ENCODE peak calls at places on chromosomes 12 and 14, in ten cellular contexts. U is activated CD4-positive, alpha-beta T cell treated with anti-CD3 and anti-CD28 coated beads for 36 hours; Z is right cardiac atrium; G is T-helper 17 cell; N is stimulated activated naive CD8-positive, alpha-beta T cell treated with anti-CD3 and anti-CD28 coated beads, Interleukin-15, amount 100 ng/mL, for 72 hours; E is Panc1; D is left cardiac atrium; P is left ventricle myocardium superior; K is lung; M is upper lobe of left lung. C is an unnamed sample.

GRCh38 chr12:28222959-28223662 is 32.9 kb downstream of the CCDC91 start:
- ATAC-seq in K (no peak), N (peak), P (no peak), Z (no peak), D (no peak), G (peak), E (no peak), U (peak), M (no peak), C (peak)

GRCh38 chr14:59332727-59333126 is 132.5 kb downstream of the GPR135 start:
- ATAC-seq in N (no peak), U (no peak), G (no peak), P (peak), Z (peak), M (peak), D (no peak), K (no peak), E (no peak), C (no peak)

GRCh38 chr14:58313699-58314098 is 15.3 kb downstream of the ARID4A start:
- ATAC-seq in N (no peak), D (no peak), U (no peak), M (no peak), E (no peak), P (no peak), Z (no peak), K (no peak), G (no peak), C (no peak)

GRCh38 chr12:86698581-86698980 is 442.4 kb upstream of the MGAT4C start:
- ATAC-seq in E (no peak), Z (no peak), D (no peak), N (no peak), K (no peak), P (no peak), U (no peak), M (no peak), G (no peak), C (no peak)

GRCh38 chr12:47377414-47378221 is 297.9 kb upstream of the AMIGO2 start:
- ATAC-seq in G (no peak), Z (peak), U (peak), N (no peak), P (peak), D (peak), K (peak), M (peak), E (peak), C (no peak)

GRCh38 chr12:2119266-2119665 is 66.5 kb downstream of the CACNA1C start:
- ATAC-seq in D (no peak), Z (peak), E (no peak), M (no peak), N (no peak), G (no peak), P (peak), U (no peak), K (no peak), C (no peak)

GRCh38 chr14:91295851-91296796 is 51.6 kb upstream of the GPR68 start:
- ATAC-seq in M (no peak), G (no peak), N (no peak), D (no peak), K (no peak), E (no peak), Z (no peak), U (no peak), P (no peak), C (no peak)

GRCh38 chr14:101147848-101148247 is 244.3 kb upstream of the RTL1 start:
- ATAC-seq in K (no peak), U (no peak), D (no peak), P (no peak), Z (no peak), M (no peak), N (no peak), G (no peak), E (no peak), C (no peak)

GRCh38 chr12:98211914-98212695 is 303.3 kb upstream of the TMPO start:
- ATAC-seq in E (peak), M (peak), K (no peak), N (peak), U (no peak), D (peak), P (no peak), Z (no peak), G (no peak), C (peak)